ENCODE peak calls at places on chromosome 4, in six cellular contexts. One of them, this sample, is unnamed. For H3K4me1, the result is how much of the 10 kb centered on the place peaks cover.

GRCh38 chr4:2936773-2937145 is 26.4 kb downstream of the NOP14 start:
- DNase-seq in CD8-positive, alpha-beta T cell: peak
- DNase-seq in GM23248: peak
- DNase-seq in Peyer's patch: peak
- DNase-seq in esophagus squamous epithelium: no peak
- DNase-seq in stomach: no peak
- DNase-seq in this sample: peak

GRCh38 chr4:105560488-105560887 is 8.1 kb downstream of the ARHGEF38 start:
- DNase-seq in CD8-positive, alpha-beta T cell: no peak
- DNase-seq in GM23248: peak
- DNase-seq in Peyer's patch: no peak
- DNase-seq in esophagus squamous epithelium: no peak
- DNase-seq in stomach: no peak
- DNase-seq in this sample: no peak

GRCh38 chr4:85607624-85608023 is 132.7 kb downstream of the ARHGAP24 start:
- DNase-seq in CD8-positive, alpha-beta T cell: no peak
- DNase-seq in GM23248: no peak
- DNase-seq in Peyer's patch: peak
- DNase-seq in esophagus squamous epithelium: no peak
- DNase-seq in stomach: peak
- DNase-seq in this sample: peak

GRCh38 chr4:174592985-174593335 is 70.7 kb upstream of the HPGD start:
- DNase-seq in CD8-positive, alpha-beta T cell: no peak
- DNase-seq in GM23248: peak
- DNase-seq in Peyer's patch: no peak
- DNase-seq in esophagus squamous epithelium: no peak
- DNase-seq in stomach: no peak
- DNase-seq in this sample: no peak

GRCh38 chr4:158863296-158863695 is 94.5 kb downstream of the FNIP2 start:
- DNase-seq in CD8-positive, alpha-beta T cell: no peak
- DNase-seq in GM23248: no peak
- DNase-seq in Peyer's patch: no peak
- DNase-seq in esophagus squamous epithelium: no peak
- DNase-seq in stomach: no peak
- DNase-seq in this sample: no peak

GRCh38 chr4:87565746-87566145 is 36.6 kb upstream of the SPARCL1 start:
- DNase-seq in CD8-positive, alpha-beta T cell: no peak
- DNase-seq in GM23248: no peak
- DNase-seq in Peyer's patch: no peak
- DNase-seq in esophagus squamous epithelium: no peak
- DNase-seq in stomach: no peak
- DNase-seq in this sample: no peak

GRCh38 chr4:84792366-84793301 is 173.9 kb downstream of the WDFY3 start:
- DNase-seq in CD8-positive, alpha-beta T cell: no peak
- DNase-seq in GM23248: peak
- DNase-seq in Peyer's patch: no peak
- DNase-seq in esophagus squamous epithelium: no peak
- DNase-seq in stomach: no peak
- DNase-seq in this sample: no peak

GRCh38 chr4:159382875-159383568 is 280.1 kb downstream of the RAPGEF2 start:
- DNase-seq in CD8-positive, alpha-beta T cell: no peak
- DNase-seq in GM23248: no peak
- DNase-seq in Peyer's patch: no peak
- DNase-seq in esophagus squamous epithelium: no peak
- DNase-seq in stomach: no peak
- DNase-seq in this sample: no peak

GRCh38 chr4:180449395-180449956 is 1793.7 kb upstream of the TENM3 start:
- DNase-seq in CD8-positive, alpha-beta T cell: no peak
- DNase-seq in GM23248: no peak
- DNase-seq in Peyer's patch: no peak
- DNase-seq in esophagus squamous epithelium: no peak
- DNase-seq in stomach: no peak
- DNase-seq in this sample: no peak

GRCh38 chr4:73851293-73851692 is 1.8 kb upstream of the PF4V1 start:
- DNase-seq in CD8-positive, alpha-beta T cell: no peak
- DNase-seq in GM23248: no peak
- DNase-seq in Peyer's patch: no peak
- DNase-seq in esophagus squamous epithelium: no peak
- DNase-seq in stomach: no peak
- DNase-seq in this sample: no peak

GRCh38 chr4:70902577-70903281 is 560 bp downstream of the MOB1B start:
- DNase-seq in CD8-positive, alpha-beta T cell: peak
- DNase-seq in GM23248: peak
- DNase-seq in Peyer's patch: peak
- DNase-seq in esophagus squamous epithelium: no peak
- DNase-seq in stomach: no peak
- DNase-seq in this sample: no peak

GRCh38 chr4:70901984-70902576 is at the start of gene MOB1B:
- DNase-seq in CD8-positive, alpha-beta T cell: peak
- DNase-seq in GM23248: peak
- DNase-seq in Peyer's patch: peak
- DNase-seq in esophagus squamous epithelium: peak
- DNase-seq in stomach: peak
- DNase-seq in this sample: peak

GRCh38 chr4:70908993-70909556 is 6.9 kb downstream of the MOB1B start:
- DNase-seq in CD8-positive, alpha-beta T cell: no peak
- DNase-seq in GM23248: no peak
- DNase-seq in Peyer's patch: no peak
- DNase-seq in esophagus squamous epithelium: no peak
- DNase-seq in stomach: no peak
- DNase-seq in this sample: no peak

GRCh38 chr4:70901607-70901983 is 574 bp upstream of the MOB1B start:
- DNase-seq in CD8-positive, alpha-beta T cell: no peak
- DNase-seq in GM23248: no peak
- DNase-seq in Peyer's patch: no peak
- DNase-seq in esophagus squamous epithelium: no peak
- DNase-seq in stomach: no peak
- DNase-seq in this sample: no peak

DNA sequence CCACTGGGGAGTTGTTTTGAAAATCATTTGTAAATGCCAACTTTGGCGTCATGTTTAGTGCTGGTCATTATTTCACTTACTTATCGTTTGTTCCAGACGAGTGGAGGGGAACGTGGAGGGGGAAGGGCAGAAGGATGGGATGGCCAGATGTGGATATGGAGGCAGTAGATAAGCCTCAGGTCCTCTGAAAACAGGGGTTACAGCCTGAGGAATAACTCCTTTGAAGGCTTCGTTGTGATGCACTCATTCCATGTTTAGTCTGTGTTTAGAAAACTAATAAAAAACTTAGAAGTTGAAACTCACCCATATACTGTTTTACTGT is 1.1 kb downstream of the MOB1B start:
- DNase-seq in CD8-positive, alpha-beta T cell: no peak
- DNase-seq in GM23248: peak
- DNase-seq in Peyer's patch: no peak
- DNase-seq in esophagus squamous epithelium: no peak
- DNase-seq in stomach: no peak
- DNase-seq in this sample: no peak
- H3K4me1 ChIP-seq in CD8-positive, alpha-beta T cell: under half
- H3K4me1 ChIP-seq in GM23248: under half
- H3K4me1 ChIP-seq in Peyer's patch: under half
- H3K4me1 ChIP-seq in esophagus squamous epithelium: under half
- H3K4me1 ChIP-seq in stomach: under half
- H3K4me1 ChIP-seq in this sample: under half

DNA sequence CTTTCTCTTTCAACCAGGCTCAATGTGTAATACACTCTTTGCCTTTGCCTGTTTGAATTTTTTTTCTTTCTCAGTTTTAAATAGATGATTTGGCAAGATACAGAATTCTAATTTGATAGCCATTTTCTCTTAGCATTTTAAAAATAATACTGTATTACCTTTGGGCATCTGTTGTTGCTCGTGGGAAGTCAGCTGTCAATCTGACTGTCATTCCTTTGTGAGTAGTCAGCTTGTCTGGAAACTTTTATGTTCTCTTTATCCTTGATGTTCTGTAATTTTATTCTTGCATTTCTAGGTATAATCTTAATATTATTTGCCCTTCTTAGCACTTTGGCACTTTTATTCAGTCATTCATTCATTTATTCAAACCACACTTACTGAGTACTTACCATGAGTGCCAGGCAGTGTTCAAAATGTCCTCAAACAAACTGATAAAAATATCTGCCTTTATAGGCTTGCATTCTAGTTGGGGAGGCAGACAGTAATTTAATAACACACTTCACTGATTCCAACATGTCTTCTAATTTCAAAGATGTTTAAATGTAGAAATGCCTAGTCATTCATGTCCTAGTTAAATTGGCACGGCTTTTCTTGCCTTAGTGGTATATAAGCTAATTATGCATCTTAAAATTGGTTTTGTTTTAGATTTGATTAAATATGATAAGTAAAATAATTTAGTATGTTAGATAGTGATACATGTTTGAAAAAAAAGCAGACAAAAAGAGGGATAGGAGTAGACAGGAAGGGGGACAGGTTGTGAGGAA is 3.8 kb downstream of the USP38 start:
- DNase-seq in CD8-positive, alpha-beta T cell: no peak
- DNase-seq in GM23248: peak
- DNase-seq in Peyer's patch: no peak
- DNase-seq in esophagus squamous epithelium: no peak
- DNase-seq in stomach: no peak
- DNase-seq in this sample: no peak
- H3K4me1 ChIP-seq in CD8-positive, alpha-beta T cell: under half
- H3K4me1 ChIP-seq in GM23248: under half
- H3K4me1 ChIP-seq in Peyer's patch: under half
- H3K4me1 ChIP-seq in esophagus squamous epithelium: under half
- H3K4me1 ChIP-seq in stomach: under half
- H3K4me1 ChIP-seq in this sample: under half

GRCh38 chr4:94577136-94577535 is 125.4 kb downstream of the PDLIM5 start:
- DNase-seq in CD8-positive, alpha-beta T cell: no peak
- DNase-seq in GM23248: peak
- DNase-seq in Peyer's patch: no peak
- DNase-seq in esophagus squamous epithelium: no peak
- DNase-seq in stomach: no peak
- DNase-seq in this sample: peak

GRCh38 chr4:94583938-94584641 is 132.3 kb downstream of the PDLIM5 start:
- DNase-seq in CD8-positive, alpha-beta T cell: no peak
- DNase-seq in GM23248: no peak
- DNase-seq in Peyer's patch: no peak
- DNase-seq in esophagus squamous epithelium: no peak
- DNase-seq in stomach: no peak
- DNase-seq in this sample: no peak

GRCh38 chr4:94578195-94578594 is 126.5 kb downstream of the PDLIM5 start:
- DNase-seq in CD8-positive, alpha-beta T cell: no peak
- DNase-seq in GM23248: peak
- DNase-seq in Peyer's patch: no peak
- DNase-seq in esophagus squamous epithelium: no peak
- DNase-seq in stomach: no peak
- DNase-seq in this sample: no peak

GRCh38 chr4:94582517-94582916 is 130.8 kb downstream of the PDLIM5 start:
- DNase-seq in CD8-positive, alpha-beta T cell: no peak
- DNase-seq in GM23248: peak
- DNase-seq in Peyer's patch: no peak
- DNase-seq in esophagus squamous epithelium: no peak
- DNase-seq in stomach: no peak
- DNase-seq in this sample: no peak

GRCh38 chr4:94581766-94582165 is 130.0 kb downstream of the PDLIM5 start:
- DNase-seq in CD8-positive, alpha-beta T cell: no peak
- DNase-seq in GM23248: no peak
- DNase-seq in Peyer's patch: no peak
- DNase-seq in esophagus squamous epithelium: no peak
- DNase-seq in stomach: no peak
- DNase-seq in this sample: no peak
- H3K4me1 ChIP-seq in CD8-positive, alpha-beta T cell: under half
- H3K4me1 ChIP-seq in GM23248: under half
- H3K4me1 ChIP-seq in Peyer's patch: under half
- H3K4me1 ChIP-seq in esophagus squamous epithelium: under half
- H3K4me1 ChIP-seq in stomach: under half
- H3K4me1 ChIP-seq in this sample: under half

DNA sequence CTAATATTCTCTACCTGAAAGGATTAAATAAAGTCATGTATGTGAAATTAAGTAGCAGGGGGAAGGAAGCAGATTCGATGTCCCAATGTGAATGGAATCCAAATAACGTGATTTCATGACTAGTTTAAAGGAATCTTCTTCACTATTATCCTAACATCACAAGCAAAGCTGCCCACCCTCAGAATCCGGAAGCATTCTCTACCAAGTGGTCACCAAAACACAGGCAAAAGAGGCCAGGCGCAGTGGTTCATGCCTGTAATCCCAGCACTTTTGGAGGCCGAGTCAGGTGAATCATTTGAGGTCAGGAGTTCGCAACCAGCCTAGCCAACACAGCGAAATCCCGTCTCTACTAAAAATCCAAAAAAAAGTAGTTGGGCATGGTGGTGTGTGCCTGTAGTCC is 212.9 kb downstream of the LDB2 start:
- DNase-seq in CD8-positive, alpha-beta T cell: no peak
- DNase-seq in GM23248: peak
- DNase-seq in Peyer's patch: no peak
- DNase-seq in esophagus squamous epithelium: no peak
- DNase-seq in stomach: no peak
- DNase-seq in this sample: no peak
- H3K4me1 ChIP-seq in CD8-positive, alpha-beta T cell: under half
- H3K4me1 ChIP-seq in GM23248: under half
- H3K4me1 ChIP-seq in Peyer's patch: under half
- H3K4me1 ChIP-seq in esophagus squamous epithelium: under half
- H3K4me1 ChIP-seq in stomach: under half
- H3K4me1 ChIP-seq in this sample: under half

DNA sequence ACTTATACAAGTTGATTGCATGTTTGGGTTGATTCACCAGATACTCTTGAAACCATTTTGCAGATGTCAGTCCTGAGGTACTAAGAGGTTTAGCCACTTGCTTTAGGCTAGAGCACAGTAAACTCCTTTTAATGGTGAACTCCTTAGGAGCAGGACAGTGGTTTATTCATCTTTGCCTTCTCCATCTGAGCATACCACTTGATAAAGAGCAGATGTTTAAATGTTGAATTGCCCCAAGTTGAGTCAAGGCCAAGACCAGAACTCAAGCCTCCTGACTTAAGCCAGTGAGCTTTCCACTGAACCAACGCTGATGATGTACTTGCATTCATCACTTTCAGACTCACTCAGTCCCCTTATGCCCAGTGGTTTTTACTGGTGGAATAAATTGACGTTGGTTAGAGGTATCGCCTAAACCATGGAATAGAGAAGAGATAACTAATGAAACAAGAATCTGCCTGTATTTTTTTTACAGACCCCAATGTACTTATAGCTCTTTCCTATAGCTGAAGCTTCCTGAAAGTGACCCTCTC is 7.5 kb downstream of the DAPP1 start:
- DNase-seq in CD8-positive, alpha-beta T cell: no peak
- DNase-seq in GM23248: no peak
- DNase-seq in Peyer's patch: no peak
- DNase-seq in esophagus squamous epithelium: no peak
- DNase-seq in stomach: no peak
- DNase-seq in this sample: no peak
- H3K4me1 ChIP-seq in CD8-positive, alpha-beta T cell: under half
- H3K4me1 ChIP-seq in GM23248: under half
- H3K4me1 ChIP-seq in Peyer's patch: under half
- H3K4me1 ChIP-seq in esophagus squamous epithelium: under half
- H3K4me1 ChIP-seq in stomach: under half
- H3K4me1 ChIP-seq in this sample: under half